ENCODE peak calls at places on chromosomes 5 and 9, in nine cellular contexts. P is tibial artery; N is NCI-H1105 treated with DMSO at 0.1 percent for 48 hours; Q is gastrocnemius medialis; L is effector CD4-positive, alpha-beta T cell; H is dorsolateral prefrontal cortex; E is NCI-H1694; Z is fibroblast of mammary gland; R is SJSA1. D is an unnamed sample.

GRCh38 chr9:114284316-114285060 is 38.4 kb upstream of the ORM1 start:
- DNase-seq in L (no peak), E (no peak), Z (no peak), P (peak; percentile 29), H (peak; percentile 0), Q (peak; percentile 2), N (no peak), R (no peak), D (no peak)

GRCh38 chr5:180211761-180212035 is 2.7 kb upstream of the RASGEF1C start:
- DNase-seq in H (no peak), R (no peak), P (peak; percentile 48), E (no peak), Z (no peak), L (no peak), Q (no peak), N (no peak), D (no peak)

GRCh38 chr5:135243194-135244191 is 155.5 kb downstream of the MACROH2A1 start:
- DNase-seq in Q (peak; percentile 74), E (no peak), L (no peak), P (peak; percentile 77), N (no peak), R (no peak), H (no peak), Z (no peak), D (no peak)

GRCh38 chr9:114056527-114056926 is 21.6 kb downstream of the AMBP start:
- DNase-seq in Q (no peak), P (peak; percentile 33), E (no peak), L (no peak), Z (no peak), N (no peak), R (no peak), H (no peak), D (no peak)

GRCh38 chr5:139312075-139312474 is 18.5 kb downstream of the MATR3 start:
- DNase-seq in Z (no peak), H (no peak), R (no peak), N (no peak), L (no peak), P (no peak), E (no peak), Q (no peak), D (no peak)

GRCh38 chr5:14663734-14664269 is 716 bp upstream of the OTULIN start:
- DNase-seq in P (no peak), E (no peak), R (no peak), L (no peak), N (peak; percentile 29), Q (no peak), Z (no peak), H (no peak), D (no peak)

GRCh38 chr5:128480158-128480557 is 57.9 kb downstream of the FBN2 start:
- DNase-seq in L (no peak), P (no peak), Q (no peak), E (no peak), N (no peak), R (no peak), Z (no peak), H (no peak), D (no peak)

GRCh38 chr5:172076783-172077244 is 70.4 kb upstream of the FBXW11 start:
- DNase-seq in H (no peak), E (no peak), Q (no peak), R (no peak), Z (peak; percentile 60), L (no peak), N (no peak), P (peak; percentile 16), D (no peak)

GRCh38 chr5:149838881-149839739 is 105.5 kb downstream of the PDE6A start:
- DNase-seq in L (no peak), N (no peak), P (no peak), R (peak; percentile 59), Z (peak; percentile 80), H (peak; percentile 24), E (no peak), Q (no peak), D (no peak)

GRCh38 chr5:78757269-78758053 is 108.9 kb upstream of the LHFPL2 start:
- DNase-seq in L (no peak), H (peak; percentile 4), P (no peak), R (peak; percentile 67), E (no peak), Z (peak; percentile 98), N (no peak), Q (no peak), D (no peak)

GRCh38 chr9:133419005-133419404 is 1.2 kb upstream of the REXO4 start:
- DNase-seq in P (no peak), Z (no peak), H (no peak), R (no peak), Q (no peak), E (no peak), L (no peak), N (no peak), D (no peak)

GRCh38 chr5:38367410-38367809 is 109.1 kb downstream of the EGFLAM start:
- DNase-seq in Q (no peak), P (no peak), E (no peak), Z (no peak), H (no peak), L (no peak), N (no peak), R (no peak), D (no peak)

GRCh38 chr9:131395745-131396479 is 2.0 kb downstream of the PRRC2B start:
- DNase-seq in H (no peak), P (no peak), L (no peak), N (no peak), Q (no peak), E (no peak), R (no peak), Z (no peak), D (no peak)

GRCh38 chr9:21906878-21907277 is 87.3 kb downstream of the CDKN2A start:
- DNase-seq in Q (no peak), E (no peak), L (no peak), Z (peak; percentile 40), N (no peak), H (no peak), R (no peak), P (no peak), D (no peak)

GRCh38 chr5:177469061-177469628 is 4.3 kb downstream of the DBN1 start:
- DNase-seq in L (no peak), R (no peak), E (no peak), Z (peak; percentile 45), N (no peak), H (peak; percentile 59), Q (no peak), P (no peak), D (no peak)

GRCh38 chr9:71036501-71036900 is 84.9 kb downstream of the TRPM3 start:
- DNase-seq in Q (no peak), P (no peak), H (no peak), N (peak; percentile 93), L (no peak), R (no peak), Z (peak; percentile 45), E (no peak), D (no peak)

GRCh38 chr9:33081128-33081851 is 4.8 kb upstream of the SMU1 start:
- DNase-seq in E (peak; percentile 88), Q (peak; percentile 42), R (peak; percentile 52), N (peak; percentile 89), P (no peak), L (peak; percentile 45), Z (peak; percentile 90), H (no peak), D (no peak)

GRCh38 chr5:168114444-168115017 is 176.9 kb upstream of the WWC1 start:
- DNase-seq in Z (peak; percentile 57), P (no peak), N (peak; percentile 6), L (no peak), E (peak; percentile 54), R (peak; percentile 43), H (no peak), Q (no peak), D (peak; percentile 39)

GRCh38 chr5:91382530-91383026 is 539 bp downstream of the ARRDC3 start:
- DNase-seq in H (no peak), E (peak; percentile 41), N (peak; percentile 63), Z (peak; percentile 61), P (no peak), Q (peak; percentile 23), R (peak; percentile 62), L (peak; percentile 25), D (no peak)

GRCh38 chr5:88542786-88543185 is 274.1 kb upstream of the TMEM161B start:
- DNase-seq in L (no peak), Z (no peak), R (no peak), H (no peak), N (no peak), P (no peak), Q (no peak), E (no peak), D (no peak)

GRCh38 chr9:135993409-135993742 is 32.2 kb upstream of the UBAC1 start:
- DNase-seq in E (no peak), Q (no peak), N (no peak), P (no peak), Z (no peak), R (no peak), L (no peak), H (no peak), D (no peak)

GRCh38 chr9:133737774-133738038 is 446 bp downstream of the SARDH start:
- DNase-seq in Q (peak; percentile 40), H (no peak), E (no peak), R (no peak), P (no peak), N (no peak), Z (no peak), L (no peak), D (no peak)

GRCh38 chr5:11239261-11239660 is 478.2 kb upstream of the DAP start:
- DNase-seq in E (no peak), Q (no peak), P (no peak), H (no peak), L (no peak), Z (no peak), R (no peak), N (no peak), D (no peak)

GRCh38 chr9:121350993-121351561 is 19.0 kb downstream of the STOM start:
- DNase-seq in H (no peak), P (peak; percentile 83), Q (no peak), Z (peak; percentile 93), R (peak; percentile 77), E (peak; percentile 42), N (peak; percentile 18), L (no peak), D (no peak)

GRCh38 chr5:1445895-1446601 is 808 bp upstream of the SLC6A3 start:
- DNase-seq in Q (no peak), H (no peak), Z (no peak), E (no peak), L (no peak), R (no peak), N (no peak), P (peak; percentile 48), D (no peak)

GRCh38 chr9:91419222-91420191 is 4.1 kb downstream of the NFIL3 start:
- DNase-seq in E (no peak), Q (peak; percentile 87), Z (peak; percentile 98), P (peak; percentile 82), N (no peak), H (no peak), R (peak; percentile 56), L (no peak), D (peak; percentile 60)

GRCh38 chr9:8769153-8769552 is 969.6 kb upstream of the DMAC1 start:
- DNase-seq in Z (no peak), P (no peak), L (no peak), Q (no peak), E (no peak), H (no peak), N (peak; percentile 50), R (no peak), D (no peak)

GRCh38 chr5:1185652-1186350 is 15.6 kb upstream of the SLC6A19 start:
- DNase-seq in L (no peak), H (no peak), P (no peak), R (no peak), Z (no peak), N (no peak), E (no peak), Q (no peak), D (no peak)

GRCh38 chr9:76571288-76572204 is 112.6 kb downstream of the GCNT1 start:
- DNase-seq in L (no peak), N (no peak), R (peak; percentile 41), H (no peak), Q (no peak), Z (peak; percentile 45), P (no peak), E (no peak), D (no peak)

GRCh38 chr9:5510360-5510931 is at the start of gene PDCD1LG2:
- DNase-seq in Q (no peak), E (no peak), H (no peak), P (no peak), R (peak; percentile 67), Z (peak; percentile 87), L (no peak), N (no peak), D (no peak)

GRCh38 chr9:133356391-133357091 is at the start of the genes SURF1 and SURF2:
- DNase-seq in L (peak; percentile 87), P (peak; percentile 93), Q (peak; percentile 83), R (peak; percentile 22), H (peak; percentile 83), E (peak; percentile 38), Z (peak; percentile 61), N (peak; percentile 68), D (peak; percentile 40)